ENCODE peak calls at places on chromosomes 3 and 15, in four cellular contexts. Z is H1, C is K562, W is GM12891. S is an unnamed sample.
A peak's percentile ranks its signal among the peaks of the same experiment; 100 is the strongest.

GRCh38 chr3:180252683-180253082 is 215.9 kb upstream of the PEX5L start:
- DNase-seq in Z (no peak), C (no peak), W (no peak), S (no peak)

GRCh38 chr15:90837052-90837621 is 31.3 kb upstream of the FURIN start:
- DNase-seq in W (no peak), Z (no peak), C (no peak), S (no peak)

GRCh38 chr3:140972833-140973232 is 31.2 kb downstream of the SLC25A36 start:
- DNase-seq in W (no peak), Z (no peak), C (no peak), S (no peak)

GRCh38 chr3:125194849-125195601 is 17.5 kb downstream of the SLC12A8 start:
- DNase-seq in Z (no peak), C (no peak), W (no peak), S (no peak)

GRCh38 chr15:39595621-39596221 is 14.8 kb downstream of the THBS1 start:
- DNase-seq in C (no peak), Z (no peak), W (no peak), S (no peak)

GRCh38 chr3:158863247-158863646 is 61.4 kb downstream of the MFSD1 start:
- DNase-seq in W (no peak), Z (no peak), C (no peak), S (no peak)

GRCh38 chr15:44710236-44711088 is 661 bp downstream of the PATL2 start:
- DNase-seq in W (no peak), Z (no peak), C (peak; percentile 36), S (no peak)

GRCh38 chr3:186452517-186452916 is 90.5 kb upstream of the DGKG start:
- DNase-seq in Z (peak; percentile 32), W (no peak), C (no peak), S (no peak)

GRCh38 chr3:33962383-33962782 is 164.0 kb downstream of the PDCD6IP start:
- DNase-seq in W (no peak), Z (no peak), C (no peak), S (no peak)

GRCh38 chr3:13348100-13348499 is 72.0 kb downstream of the NUP210 start:
- DNase-seq in W (no peak), Z (no peak), C (no peak), S (no peak)

GRCh38 chr15:68054658-68055223 is 626 bp downstream of the PIAS1 start:
- DNase-seq in C (peak; percentile 80), W (no peak), Z (peak; percentile 86), S (peak; percentile 49)

GRCh38 chr3:193871093-193871485 is 264.9 kb upstream of the HES1 start:
- DNase-seq in W (no peak), C (no peak), Z (no peak), S (no peak)

GRCh38 chr3:98972155-98972554 is 70.7 kb upstream of the DCBLD2 start:
- DNase-seq in C (no peak), Z (no peak), W (no peak), S (no peak)

GRCh38 chr15:94620632-94621031 is 389.3 kb downstream of the MCTP2 start:
- DNase-seq in C (no peak), Z (no peak), W (no peak), S (no peak)

GRCh38 chr15:101432982-101433381 is 56.5 kb downstream of the PCSK6 start:
- DNase-seq in W (no peak), C (no peak), Z (no peak), S (no peak)

GRCh38 chr3:71129611-71130515 is 453.7 kb downstream of the FOXP1 start:
- DNase-seq in C (no peak), W (no peak), Z (no peak), S (no peak)

GRCh38 chr15:81575436-81576123 is 201.6 kb upstream of the TMC3 start:
- DNase-seq in C (peak; percentile 11), W (no peak), Z (no peak), S (no peak)

GRCh38 chr3:169929830-169930519 is 18.6 kb downstream of the SAMD7 start:
- DNase-seq in Z (no peak), C (peak; percentile 42), W (no peak), S (no peak)

GRCh38 chr3:45127130-45127822 is 18.9 kb downstream of the CDCP1 start:
- DNase-seq in C (no peak), W (no peak), Z (no peak), S (no peak)

GRCh38 chr3:160754371-160754854 is 1.6 kb upstream of the PPM1L start:
- DNase-seq in Z (peak; percentile 69), W (no peak), C (peak; percentile 21), S (no peak)

GRCh38 chr3:175526609-175527280 is 667.6 kb downstream of the NAALADL2 start:
- DNase-seq in Z (no peak), C (no peak), W (no peak), S (no peak)

GRCh38 chr15:22888120-22888859 is 49.8 kb downstream of the NIPA2 start:
- DNase-seq in Z (no peak), W (no peak), C (peak; percentile 32), S (no peak)

GRCh38 chr15:59268199-59268979 is 61.7 kb downstream of the LDHAL6B start:
- DNase-seq in C (no peak), Z (no peak), W (no peak), S (no peak)

GRCh38 chr3:59678042-59678707 is 628.4 kb upstream of the CFAP20DC start:
- DNase-seq in W (no peak), C (no peak), Z (no peak), S (no peak)

GRCh38 chr15:39230205-39230916 is 350.5 kb upstream of the THBS1 start:
- DNase-seq in Z (no peak), W (no peak), C (no peak), S (no peak)

GRCh38 chr3:136817448-136817847 is 1.5 kb upstream of the SLC35G2 start:
- DNase-seq in Z (no peak), C (no peak), W (no peak), S (no peak)

GRCh38 chr3:66014641-66015040 is 24.1 kb downstream of the MAGI1 start:
- DNase-seq in W (no peak), Z (no peak), C (no peak), S (no peak)

GRCh38 chr3:87329065-87329464 is 52.7 kb upstream of the POU1F1 start:
- DNase-seq in Z (no peak), W (no peak), C (no peak), S (no peak)

GRCh38 chr3:100230715-100231114 is 30.1 kb upstream of the TBC1D23 start:
- DNase-seq in W (no peak), Z (no peak), C (no peak), S (no peak)

GRCh38 chr3:18424862-18425640 is at the start of gene SATB1:
- DNase-seq in Z (peak; percentile 87), W (peak; percentile 10), C (peak; percentile 38), S (no peak)

GRCh38 chr3:53379898-53380297 is 32.6 kb upstream of the DCP1A start:
- DNase-seq in C (no peak), W (no peak), Z (no peak), S (no peak)

GRCh38 chr3:81173514-81173913 is 587.9 kb downstream of the GBE1 start:
- DNase-seq in W (no peak), Z (no peak), C (no peak), S (no peak)

GRCh38 chr15:74784426-74784825 is 2.5 kb downstream of the CSK start:
- DNase-seq in C (no peak), W (no peak), Z (no peak), S (no peak)

GRCh38 chr3:192817053-192817452 is 89.7 kb upstream of the FGF12 start:
- DNase-seq in C (no peak), Z (no peak), W (no peak), S (no peak)

GRCh38 chr3:113151475-113152031 is 59.8 kb upstream of the BOC start:
- DNase-seq in Z (no peak), W (no peak), C (no peak), S (no peak)

GRCh38 chr3:105829879-105830622 is 38.8 kb downstream of the CBLB start:
- DNase-seq in Z (no peak), C (no peak), W (no peak), S (no peak)

GRCh38 chr3:67578416-67578815 is 76.0 kb downstream of the SUCLG2 start:
- DNase-seq in W (no peak), C (no peak), Z (no peak), S (no peak)

GRCh38 chr15:71137138-71137518 is 21.9 kb downstream of the THSD4 start:
- DNase-seq in Z (no peak), C (no peak), W (no peak), S (no peak)
- TF ChIP-seq TAF1 in Z (no peak), C (no peak), W (no peak), S (no peak)

DNA sequence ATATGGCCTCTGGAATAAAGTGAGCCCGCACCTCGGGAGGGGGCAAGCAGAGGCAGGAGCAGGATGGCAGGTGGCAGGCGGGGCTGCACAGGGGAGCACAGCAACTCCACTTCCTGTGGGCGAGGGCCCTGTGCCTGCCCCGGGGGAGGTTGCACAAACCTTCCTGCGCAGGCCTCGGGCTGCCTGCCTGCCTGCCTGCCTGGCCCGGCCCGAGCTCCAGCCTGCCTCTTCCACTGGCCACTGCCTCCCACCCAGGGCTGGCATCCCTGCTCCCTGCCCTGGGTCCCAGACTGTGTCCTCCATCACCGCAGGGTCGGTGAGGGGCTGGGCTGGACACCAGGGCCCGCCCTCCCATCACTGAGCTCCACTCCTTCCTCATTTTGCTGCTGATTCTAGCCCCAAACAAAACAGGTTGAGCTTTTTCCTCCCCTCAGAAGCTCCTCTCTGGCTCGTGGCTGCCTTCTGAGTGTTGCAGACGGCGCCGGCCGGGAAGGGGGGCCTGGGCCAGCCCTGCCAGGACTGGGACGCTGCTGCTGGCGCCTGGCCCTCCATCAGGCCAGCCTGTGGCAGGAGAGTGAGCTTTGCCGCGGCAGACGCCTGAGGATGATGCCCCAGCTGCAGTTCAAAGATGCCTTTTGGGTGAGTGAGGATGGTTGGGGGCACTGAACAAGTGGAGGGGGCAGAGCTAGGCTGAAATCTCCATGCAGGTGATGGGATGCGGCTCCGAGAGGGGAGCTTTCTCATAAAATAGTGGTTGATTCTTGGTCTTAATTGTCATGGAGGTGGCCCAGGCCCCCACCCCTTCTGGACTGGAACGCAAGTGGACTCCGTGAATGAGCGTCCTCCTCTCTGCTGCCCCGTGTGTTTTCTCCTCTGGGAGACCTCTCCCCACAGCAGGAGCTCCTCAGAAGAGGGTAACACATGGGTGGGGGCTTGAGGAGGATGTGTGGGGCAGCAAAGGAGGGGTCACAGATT is at the start of gene PSTPIP1:
- DNase-seq in Z (no peak), C (no peak), W (peak; percentile 59), S (no peak)
- TF ChIP-seq TAF1 in Z (no peak), C (no peak), W (peak; percentile 38), S (no peak)

GRCh38 chr15:49155834-49156627 is 632 bp upstream of the COPS2 start:
- DNase-seq in C (no peak), Z (no peak), W (no peak), S (no peak)
- TF ChIP-seq TAF1 in C (no peak), Z (no peak), W (no peak), S (no peak)

DNA sequence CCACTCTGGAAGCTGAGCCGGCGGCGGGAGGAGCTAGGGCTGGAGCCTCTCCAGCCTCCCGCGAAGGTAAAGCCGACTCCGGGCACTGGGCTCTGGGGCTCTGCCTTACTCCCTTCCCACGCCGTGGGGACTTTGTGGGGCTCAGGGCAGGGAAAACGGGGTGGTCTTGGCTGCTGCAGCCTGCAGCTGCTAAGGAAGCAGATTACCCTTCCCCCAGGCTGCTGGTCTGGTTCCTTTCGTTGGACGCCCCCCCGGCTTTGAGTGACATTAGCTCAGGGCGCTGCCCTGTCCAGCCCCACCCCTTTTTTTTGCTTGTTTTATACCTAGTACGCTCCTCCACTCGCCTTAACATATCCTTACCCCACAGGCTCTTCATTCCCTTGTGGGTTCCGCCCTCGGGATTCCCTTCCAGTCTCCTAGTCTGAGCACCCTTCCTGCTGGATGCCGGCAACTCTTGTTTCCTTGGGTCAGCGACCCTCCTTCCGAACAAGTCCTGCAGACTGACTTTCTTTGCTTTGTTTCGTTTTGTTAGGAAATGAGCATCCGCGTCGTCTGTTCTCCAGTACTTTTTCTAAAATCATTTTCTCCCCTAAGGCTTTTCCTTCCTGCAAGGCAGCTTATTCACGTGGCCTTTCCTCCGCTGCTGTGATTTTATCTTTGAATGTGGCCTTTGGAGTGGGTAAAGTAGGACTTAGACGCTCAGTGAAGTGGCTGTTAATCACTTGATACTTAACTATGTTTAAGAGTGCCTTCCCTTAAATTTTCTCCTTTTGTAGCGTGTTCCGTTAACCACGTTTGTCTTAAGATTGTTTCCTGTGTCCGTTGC is 606 bp downstream of the DNAJC13 start:
- DNase-seq in W (peak; percentile 11), C (peak; percentile 48), Z (no peak), S (peak; percentile 27)
- TF ChIP-seq TAF1 in W (peak; percentile 13), C (no peak), Z (peak; percentile 43), S (peak; percentile 9)